ENCODE peak calls at places on chromosome 18, in six cellular contexts. One of them, this sample, is unnamed.

GRCh38 chr18:51195602-51196115 is 1.8 kb downstream of the MEX3C start:
- DNase-seq in RWPE1: peak
- DNase-seq in mesenchymal stem cell: peak
- DNase-seq in NCI-H748 treated with DMSO at 0.1 percent for 48 hours: peak
- DNase-seq in upper lobe of right lung: no peak
- DNase-seq in endodermal cell: peak
- DNase-seq in this sample: no peak

GRCh38 chr18:48573632-48574293 is 34.9 kb downstream of the CTIF start:
- DNase-seq in RWPE1: no peak
- DNase-seq in mesenchymal stem cell: no peak
- DNase-seq in NCI-H748 treated with DMSO at 0.1 percent for 48 hours: no peak
- DNase-seq in upper lobe of right lung: no peak
- DNase-seq in endodermal cell: peak
- DNase-seq in this sample: peak

GRCh38 chr18:49016648-49017539 is 66.1 kb upstream of the SMAD7 start:
- DNase-seq in RWPE1: peak
- DNase-seq in mesenchymal stem cell: peak
- DNase-seq in NCI-H748 treated with DMSO at 0.1 percent for 48 hours: no peak
- DNase-seq in upper lobe of right lung: peak
- DNase-seq in endodermal cell: peak
- DNase-seq in this sample: peak

GRCh38 chr18:54444309-54444914 is 86.7 kb downstream of the C18orf54 start:
- DNase-seq in RWPE1: peak
- DNase-seq in mesenchymal stem cell: peak
- DNase-seq in NCI-H748 treated with DMSO at 0.1 percent for 48 hours: no peak
- DNase-seq in upper lobe of right lung: no peak
- DNase-seq in endodermal cell: peak
- DNase-seq in this sample: no peak

GRCh38 chr18:24492445-24492844 is 32.0 kb downstream of the HRH4 start:
- DNase-seq in RWPE1: no peak
- DNase-seq in mesenchymal stem cell: no peak
- DNase-seq in NCI-H748 treated with DMSO at 0.1 percent for 48 hours: no peak
- DNase-seq in upper lobe of right lung: no peak
- DNase-seq in endodermal cell: no peak
- DNase-seq in this sample: no peak

GRCh38 chr18:13390711-13391110 is 172.2 kb downstream of the LDLRAD4 start:
- DNase-seq in RWPE1: no peak
- DNase-seq in mesenchymal stem cell: no peak
- DNase-seq in NCI-H748 treated with DMSO at 0.1 percent for 48 hours: no peak
- DNase-seq in upper lobe of right lung: no peak
- DNase-seq in endodermal cell: no peak
- DNase-seq in this sample: no peak

GRCh38 chr18:3514312-3515216 is 64.6 kb downstream of the TGIF1 start:
- DNase-seq in RWPE1: no peak
- DNase-seq in mesenchymal stem cell: no peak
- DNase-seq in NCI-H748 treated with DMSO at 0.1 percent for 48 hours: no peak
- DNase-seq in upper lobe of right lung: no peak
- DNase-seq in endodermal cell: no peak
- DNase-seq in this sample: no peak

GRCh38 chr18:2348003-2348402 is 223.3 kb downstream of the METTL4 start:
- DNase-seq in RWPE1: no peak
- DNase-seq in mesenchymal stem cell: no peak
- DNase-seq in NCI-H748 treated with DMSO at 0.1 percent for 48 hours: no peak
- DNase-seq in upper lobe of right lung: no peak
- DNase-seq in endodermal cell: no peak
- DNase-seq in this sample: no peak

GRCh38 chr18:66439670-66440069 is 164.2 kb downstream of the CDH19 start:
- DNase-seq in RWPE1: no peak
- DNase-seq in mesenchymal stem cell: no peak
- DNase-seq in NCI-H748 treated with DMSO at 0.1 percent for 48 hours: no peak
- DNase-seq in upper lobe of right lung: no peak
- DNase-seq in endodermal cell: peak
- DNase-seq in this sample: peak

GRCh38 chr18:14900435-14900834 is 152.5 kb downstream of the ANKRD30B start:
- DNase-seq in RWPE1: no peak
- DNase-seq in mesenchymal stem cell: no peak
- DNase-seq in NCI-H748 treated with DMSO at 0.1 percent for 48 hours: no peak
- DNase-seq in upper lobe of right lung: no peak
- DNase-seq in endodermal cell: no peak
- DNase-seq in this sample: no peak

GRCh38 chr18:24785019-24785418 is 324.6 kb downstream of the HRH4 start:
- DNase-seq in RWPE1: no peak
- DNase-seq in mesenchymal stem cell: no peak
- DNase-seq in NCI-H748 treated with DMSO at 0.1 percent for 48 hours: no peak
- DNase-seq in upper lobe of right lung: no peak
- DNase-seq in endodermal cell: no peak
- DNase-seq in this sample: no peak

GRCh38 chr18:37551249-37551648 is 14.3 kb downstream of the CELF4 start:
- DNase-seq in RWPE1: no peak
- DNase-seq in mesenchymal stem cell: no peak
- DNase-seq in NCI-H748 treated with DMSO at 0.1 percent for 48 hours: no peak
- DNase-seq in upper lobe of right lung: peak
- DNase-seq in endodermal cell: no peak
- DNase-seq in this sample: no peak

GRCh38 chr18:79574938-79575525 is 104.6 kb upstream of the CTDP1 start:
- DNase-seq in RWPE1: no peak
- DNase-seq in mesenchymal stem cell: no peak
- DNase-seq in NCI-H748 treated with DMSO at 0.1 percent for 48 hours: no peak
- DNase-seq in upper lobe of right lung: peak
- DNase-seq in endodermal cell: peak
- DNase-seq in this sample: peak

GRCh38 chr18:44521673-44522032 is 159.0 kb upstream of the SETBP1 start:
- DNase-seq in RWPE1: no peak
- DNase-seq in mesenchymal stem cell: no peak
- DNase-seq in NCI-H748 treated with DMSO at 0.1 percent for 48 hours: no peak
- DNase-seq in upper lobe of right lung: no peak
- DNase-seq in endodermal cell: no peak
- DNase-seq in this sample: no peak

GRCh38 chr18:13915973-13916372 is 637 bp upstream of the MC2R start:
- DNase-seq in RWPE1: no peak
- DNase-seq in mesenchymal stem cell: no peak
- DNase-seq in NCI-H748 treated with DMSO at 0.1 percent for 48 hours: no peak
- DNase-seq in upper lobe of right lung: no peak
- DNase-seq in endodermal cell: no peak
- DNase-seq in this sample: no peak

GRCh38 chr18:74412106-74412880 is 44.8 kb downstream of the DIPK1C start:
- DNase-seq in RWPE1: no peak
- DNase-seq in mesenchymal stem cell: no peak
- DNase-seq in NCI-H748 treated with DMSO at 0.1 percent for 48 hours: peak
- DNase-seq in upper lobe of right lung: no peak
- DNase-seq in endodermal cell: no peak
- DNase-seq in this sample: no peak

GRCh38 chr18:44917184-44917864 is 236.6 kb downstream of the SETBP1 start:
- DNase-seq in RWPE1: no peak
- DNase-seq in mesenchymal stem cell: no peak
- DNase-seq in NCI-H748 treated with DMSO at 0.1 percent for 48 hours: no peak
- DNase-seq in upper lobe of right lung: no peak
- DNase-seq in endodermal cell: no peak
- DNase-seq in this sample: peak

GRCh38 chr18:22489694-22490093 is 72.0 kb upstream of the CTAGE1 start:
- DNase-seq in RWPE1: peak
- DNase-seq in mesenchymal stem cell: peak
- DNase-seq in NCI-H748 treated with DMSO at 0.1 percent for 48 hours: no peak
- DNase-seq in upper lobe of right lung: no peak
- DNase-seq in endodermal cell: no peak
- DNase-seq in this sample: no peak

GRCh38 chr18:48027401-48027931 is 97.0 kb upstream of the SMAD2 start:
- DNase-seq in RWPE1: no peak
- DNase-seq in mesenchymal stem cell: peak
- DNase-seq in NCI-H748 treated with DMSO at 0.1 percent for 48 hours: no peak
- DNase-seq in upper lobe of right lung: peak
- DNase-seq in endodermal cell: no peak
- DNase-seq in this sample: peak

GRCh38 chr18:8696749-8697211 is 8.6 kb upstream of the MTCL1 start:
- DNase-seq in RWPE1: peak
- DNase-seq in mesenchymal stem cell: peak
- DNase-seq in NCI-H748 treated with DMSO at 0.1 percent for 48 hours: peak
- DNase-seq in upper lobe of right lung: peak
- DNase-seq in endodermal cell: peak
- DNase-seq in this sample: peak

GRCh38 chr18:2325308-2325849 is 245.9 kb downstream of the METTL4 start:
- DNase-seq in RWPE1: peak
- DNase-seq in mesenchymal stem cell: peak
- DNase-seq in NCI-H748 treated with DMSO at 0.1 percent for 48 hours: no peak
- DNase-seq in upper lobe of right lung: no peak
- DNase-seq in endodermal cell: no peak
- DNase-seq in this sample: no peak

GRCh38 chr18:75140296-75140695 is 68.6 kb downstream of the PTGR3 start:
- DNase-seq in RWPE1: no peak
- DNase-seq in mesenchymal stem cell: no peak
- DNase-seq in NCI-H748 treated with DMSO at 0.1 percent for 48 hours: no peak
- DNase-seq in upper lobe of right lung: no peak
- DNase-seq in endodermal cell: peak
- DNase-seq in this sample: no peak

GRCh38 chr18:7207366-7207765 is 23.5 kb upstream of the LRRC30 start:
- DNase-seq in RWPE1: no peak
- DNase-seq in mesenchymal stem cell: no peak
- DNase-seq in NCI-H748 treated with DMSO at 0.1 percent for 48 hours: no peak
- DNase-seq in upper lobe of right lung: no peak
- DNase-seq in endodermal cell: no peak
- DNase-seq in this sample: no peak

GRCh38 chr18:74146756-74147155 is 878 bp downstream of the FBXO15 start:
- DNase-seq in RWPE1: no peak
- DNase-seq in mesenchymal stem cell: peak
- DNase-seq in NCI-H748 treated with DMSO at 0.1 percent for 48 hours: no peak
- DNase-seq in upper lobe of right lung: no peak
- DNase-seq in endodermal cell: no peak
- DNase-seq in this sample: no peak

GRCh38 chr18:27185025-27185763 is at the start of gene CHST9:
- DNase-seq in RWPE1: peak
- DNase-seq in mesenchymal stem cell: no peak
- DNase-seq in NCI-H748 treated with DMSO at 0.1 percent for 48 hours: peak
- DNase-seq in upper lobe of right lung: no peak
- DNase-seq in endodermal cell: peak
- DNase-seq in this sample: peak

GRCh38 chr18:54873884-54874255 is 45.6 kb downstream of the RAB27B start:
- DNase-seq in RWPE1: no peak
- DNase-seq in mesenchymal stem cell: no peak
- DNase-seq in NCI-H748 treated with DMSO at 0.1 percent for 48 hours: no peak
- DNase-seq in upper lobe of right lung: no peak
- DNase-seq in endodermal cell: no peak
- DNase-seq in this sample: no peak